ENCODE peak calls at places on chromosomes 6 and 20, in ten cellular contexts. G is testis, S is fibroblast of lung, F is psoas muscle, E is tibial nerve, Y is keratinocyte, K is left lung, M is mammary epithelial cell, D is SJSA1, W is RWPE1. V is an unnamed sample.

GRCh38 chr6:11675610-11676009 is 103.0 kb downstream of the ADTRP start:
- DNase-seq in G (no peak), S (no peak), F (no peak), E (no peak), Y (no peak), K (no peak), M (peak; percentile 42), D (no peak), W (no peak), V (no peak)

GRCh38 chr20:25237610-25238318 is 10.1 kb upstream of the PYGB start:
- DNase-seq in G (no peak), S (peak; percentile 100), F (peak; percentile 72), E (peak; percentile 65), Y (peak; percentile 100), K (no peak), M (peak; percentile 100), D (peak; percentile 96), W (peak; percentile 98), V (peak; percentile 97)

GRCh38 chr20:4406627-4407026 is 315.1 kb upstream of the PRND start:
- DNase-seq in G (no peak), S (peak; percentile 84), F (no peak), E (no peak), Y (peak; percentile 9), K (no peak), M (peak; percentile 92), D (no peak), W (peak; percentile 90), V (peak; percentile 64)

GRCh38 chr6:43768506-43768860 is 1.5 kb upstream of the VEGFA start:
- DNase-seq in G (no peak), S (no peak), F (no peak), E (no peak), Y (no peak), K (no peak), M (no peak), D (no peak), W (no peak), V (no peak)

GRCh38 chr6:163943647-163944395 is 529.3 kb downstream of the QKI start:
- DNase-seq in G (no peak), S (peak; percentile 48), F (no peak), E (no peak), Y (no peak), K (no peak), M (no peak), D (peak; percentile 82), W (no peak), V (no peak)

GRCh38 chr6:44942201-44942600 is 385.9 kb upstream of the RUNX2 start:
- DNase-seq in G (no peak), S (no peak), F (no peak), E (no peak), Y (no peak), K (no peak), M (peak; percentile 32), D (no peak), W (peak; percentile 42), V (no peak)

GRCh38 chr20:45368221-45368980 is 5.4 kb downstream of the SYS1 start:
- DNase-seq in G (no peak), S (no peak), F (no peak), E (no peak), Y (no peak), K (no peak), M (no peak), D (no peak), W (no peak), V (no peak)

GRCh38 chr6:133259561-133259960 is 18.4 kb downstream of the EYA4 start:
- DNase-seq in G (no peak), S (no peak), F (no peak), E (no peak), Y (no peak), K (no peak), M (no peak), D (no peak), W (no peak), V (no peak)

GRCh38 chr6:106913111-106913510 is 61.4 kb downstream of the CD24 start:
- DNase-seq in G (no peak), S (no peak), F (no peak), E (no peak), Y (peak; percentile 33), K (no peak), M (peak; percentile 53), D (no peak), W (peak; percentile 41), V (peak; percentile 89)

GRCh38 chr6:120608826-120609225 is 725.5 kb downstream of the TBC1D32 start:
- DNase-seq in G (no peak), S (peak; percentile 18), F (no peak), E (no peak), Y (no peak), K (no peak), M (peak; percentile 13), D (no peak), W (no peak), V (peak; percentile 10)

GRCh38 chr20:24746351-24746685 is 202.8 kb upstream of the CST7 start:
- DNase-seq in G (no peak), S (no peak), F (no peak), E (no peak), Y (peak; percentile 73), K (peak; percentile 82), M (peak; percentile 96), D (peak; percentile 40), W (peak; percentile 97), V (peak; percentile 68)

GRCh38 chr6:75204959-75205775 is 686 bp downstream of the COL12A1 start:
- DNase-seq in G (no peak), S (peak; percentile 78), F (peak; percentile 42), E (peak; percentile 33), Y (no peak), K (peak; percentile 81), M (peak; percentile 54), D (peak; percentile 87), W (peak; percentile 53), V (no peak)

GRCh38 chr6:38771111-38771694 is 56.1 kb downstream of the DNAH8 start:
- DNase-seq in G (no peak), S (peak; percentile 0), F (no peak), E (no peak), Y (peak; percentile 52), K (no peak), M (peak; percentile 83), D (no peak), W (peak; percentile 59), V (peak; percentile 75)

GRCh38 chr20:25058051-25058796 is at the start of gene ACSS1:
- DNase-seq in G (peak; percentile 80), S (peak; percentile 35), F (peak; percentile 67), E (peak; percentile 43), Y (no peak), K (peak; percentile 92), M (peak; percentile 15), D (no peak), W (no peak), V (no peak)

GRCh38 chr20:3165473-3166337 is 6.0 kb upstream of the FASTKD5 start:
- DNase-seq in G (peak; percentile 43), S (peak; percentile 57), F (peak; percentile 57), E (no peak), Y (no peak), K (no peak), M (no peak), D (no peak), W (no peak), V (no peak)

GRCh38 chr20:43963872-43964791 is 49.5 kb downstream of the TOX2 start:
- DNase-seq in G (peak; percentile 66), S (peak; percentile 79), F (peak; percentile 44), E (no peak), Y (no peak), K (no peak), M (no peak), D (no peak), W (no peak), V (no peak)

GRCh38 chr6:24599686-24600399 is 46.1 kb downstream of the KIAA0319 start:
- DNase-seq in G (no peak), S (no peak), F (no peak), E (no peak), Y (no peak), K (no peak), M (no peak), D (no peak), W (no peak), V (no peak)

DNA sequence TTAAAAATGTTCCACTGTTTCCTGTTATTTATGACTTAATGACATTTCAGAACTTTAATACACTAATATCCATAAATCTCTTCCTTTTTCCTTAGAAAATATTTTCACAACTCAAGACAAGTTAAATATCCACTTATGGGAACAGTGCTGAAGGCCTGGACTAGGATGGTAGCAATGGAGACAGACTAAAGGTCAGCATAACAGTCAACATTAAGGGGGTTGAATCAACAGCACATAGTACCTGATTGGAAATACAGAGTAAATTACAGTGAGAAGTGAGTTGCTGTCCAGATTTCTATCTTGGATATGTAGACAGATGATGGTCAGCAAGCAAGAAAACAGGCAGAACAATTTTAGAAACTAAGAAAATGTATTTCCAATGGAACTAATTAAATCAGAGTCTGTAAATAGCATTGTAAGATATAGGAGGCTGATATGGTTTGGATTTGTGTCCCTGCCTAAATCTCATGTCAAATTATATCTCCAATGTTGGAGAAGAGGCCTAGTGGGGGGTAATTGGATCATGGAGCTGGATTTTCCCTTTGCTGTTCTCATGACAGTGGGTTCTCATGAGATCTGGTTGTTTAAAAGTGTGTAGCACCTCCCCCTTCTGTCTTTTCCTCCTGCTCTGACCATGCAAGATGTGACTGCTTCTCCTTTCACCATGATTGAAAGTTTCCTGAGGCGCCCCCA is 682.7 kb downstream of the MAFB start:
- DNase-seq in G (no peak), S (no peak), F (no peak), E (no peak), Y (no peak), K (no peak), M (no peak), D (no peak), W (no peak), V (no peak)
- H3K27ac ChIP-seq in G (no peak overlapping the region), S (no peak overlapping the region), F (no peak overlapping the region), E (no peak overlapping the region), Y (no peak overlapping the region), K (no peak overlapping the region), M (no peak overlapping the region), D (no peak overlapping the region), W (no peak overlapping the region), V (no peak overlapping the region)

GRCh38 chr6:3337521-3338350 is 79.0 kb downstream of the PSMG4 start:
- DNase-seq in G (no peak), S (peak; percentile 28), F (no peak), E (no peak), Y (no peak), K (no peak), M (no peak), D (peak; percentile 69), W (no peak), V (no peak)
- H3K27ac ChIP-seq in G (no peak overlapping the region), S (no peak overlapping the region), F (peak overlapping the region; percentile 54), E (peak overlapping the region; percentile 30), Y (no peak overlapping the region), K (no peak overlapping the region), M (no peak overlapping the region), D (peak overlapping the region; percentile 69), W (peak overlapping the region; percentile 27), V (no peak overlapping the region)

DNA sequence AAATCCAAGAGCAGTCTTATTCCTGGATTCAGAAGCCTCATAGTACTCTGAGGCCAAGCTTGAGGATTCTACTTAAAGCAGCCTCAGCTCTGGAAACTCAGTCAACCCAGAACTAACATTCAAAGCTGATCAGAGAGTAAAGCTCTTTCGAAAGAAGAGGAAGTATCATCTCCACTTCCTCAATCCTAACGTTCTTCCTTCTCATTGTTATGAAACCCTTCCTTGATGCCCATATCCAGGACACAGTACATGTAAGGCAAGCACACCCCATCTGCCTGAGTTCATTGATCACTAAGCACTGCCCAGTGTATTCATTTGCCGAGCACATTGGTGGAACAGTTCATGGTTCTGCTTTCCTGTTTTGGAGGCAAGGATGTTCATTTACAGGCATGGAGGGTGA is at the start of gene IPCEF1:
- DNase-seq in G (no peak), S (no peak), F (no peak), E (no peak), Y (no peak), K (no peak), M (no peak), D (no peak), W (no peak), V (no peak)
- H3K27ac ChIP-seq in G (no peak within 1 kb of the TSS), S (no peak within 1 kb of the TSS), F (no peak within 1 kb of the TSS), E (no peak within 1 kb of the TSS), Y (no peak within 1 kb of the TSS), K (no peak within 1 kb of the TSS), M (no peak within 1 kb of the TSS), D (no peak within 1 kb of the TSS), W (no peak within 1 kb of the TSS), V (no peak within 1 kb of the TSS)

GRCh38 chr6:125477849-125478248 is 176.1 kb upstream of the HDDC2 start:
- DNase-seq in G (no peak), S (no peak), F (no peak), E (no peak), Y (no peak), K (no peak), M (no peak), D (no peak), W (no peak), V (no peak)
- H3K27ac ChIP-seq in G (no peak overlapping the region), S (no peak overlapping the region), F (no peak overlapping the region), E (no peak overlapping the region), Y (no peak overlapping the region), K (no peak overlapping the region), M (no peak overlapping the region), D (no peak overlapping the region), W (no peak overlapping the region), V (no peak overlapping the region)